ENCODE peak calls at places on chromosome X, in five cellular contexts. A is mesenchymal stem cell; S is CD4-positive, alpha-beta memory T cell; L is colonic mucosa; W is heart right ventricle. X is an unnamed sample.

GRCh38 chrX:24728530-24728929 is 34.8 kb downstream of the POLA1 start:
- DNase-seq in A (no peak), S (no peak), L (no peak), W (no peak), X (no peak)

GRCh38 chrX:49176421-49177326 is 5.0 kb downstream of the PLP2 start:
- DNase-seq in A (no peak), S (no peak), L (peak; percentile 74), W (no peak), X (peak; percentile 51)

GRCh38 chrX:125711103-125711502 is 391.4 kb downstream of the TEX13C start:
- DNase-seq in A (no peak), S (no peak), L (no peak), W (no peak), X (no peak)

GRCh38 chrX:55524487-55524886 is 34.8 kb upstream of the USP51 start:
- DNase-seq in A (no peak), S (no peak), L (no peak), W (no peak), X (no peak)

GRCh38 chrX:151780621-151781020 is 46.1 kb downstream of the CNGA2 start:
- DNase-seq in A (no peak), S (no peak), L (no peak), W (no peak), X (no peak)

GRCh38 chrX:119399772-119400101 is 601 bp downstream of the SLC25A43 start:
- DNase-seq in A (no peak), S (no peak), L (no peak), W (no peak), X (no peak)

GRCh38 chrX:10095698-10096432 is 60.9 kb upstream of the CLCN4 start:
- DNase-seq in A (no peak), S (no peak), L (no peak), W (no peak), X (no peak)

GRCh38 chrX:1398431-1399340 is 6.8 kb upstream of the SLC25A6 start:
- DNase-seq in A (peak; percentile 33), S (no peak), L (no peak), W (no peak), X (no peak)

GRCh38 chrX:13932416-13932815 is 97.3 kb downstream of the GEMIN8 start:
- DNase-seq in A (no peak), S (no peak), L (no peak), W (no peak), X (no peak)

GRCh38 chrX:140715787-140716186 is 6.2 kb downstream of the LINC00632 start:
- DNase-seq in A (peak; percentile 91), S (no peak), L (no peak), W (no peak), X (no peak)

GRCh38 chrX:40166582-40166981 is 68.8 kb upstream of the BCOR start:
- DNase-seq in A (peak; percentile 56), S (peak; percentile 31), L (no peak), W (no peak), X (no peak)

GRCh38 chrX:150897371-150898319 is 823 bp downstream of the CD99L2 start:
- DNase-seq in A (peak; percentile 45), S (peak; percentile 68), L (peak; percentile 51), W (peak; percentile 12), X (no peak)

GRCh38 chrX:22060451-22060940 is 28.4 kb downstream of the PHEX start:
- DNase-seq in A (peak; percentile 17), S (no peak), L (no peak), W (no peak), X (no peak)

DNA sequence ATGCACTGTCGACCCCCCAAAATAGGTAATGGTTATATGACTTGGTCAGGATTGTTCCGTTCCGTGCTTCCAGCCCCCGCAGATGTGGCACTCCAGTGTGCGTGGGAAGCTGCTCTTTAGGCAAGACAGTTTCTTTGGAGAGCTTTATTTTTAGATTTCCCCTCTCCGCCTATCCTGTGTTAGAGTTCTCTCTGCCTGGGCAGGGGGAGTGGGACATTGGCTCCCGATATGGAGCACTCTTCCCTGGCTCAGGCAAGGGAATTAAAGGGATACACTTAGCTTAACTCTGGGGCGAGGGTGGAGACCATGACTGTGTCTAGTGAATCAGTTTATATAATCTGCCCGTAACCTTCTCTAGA is 36.0 kb downstream of the DLG3 start:
- DNase-seq in A (peak; percentile 62), S (no peak), L (no peak), W (peak; percentile 41), X (no peak)
- H3K27ac ChIP-seq in A (no peak overlapping the region), S (no peak overlapping the region), L (peak overlapping the region; percentile 79), W (peak overlapping the region; percentile 57), X (peak overlapping the region; percentile 43)

DNA sequence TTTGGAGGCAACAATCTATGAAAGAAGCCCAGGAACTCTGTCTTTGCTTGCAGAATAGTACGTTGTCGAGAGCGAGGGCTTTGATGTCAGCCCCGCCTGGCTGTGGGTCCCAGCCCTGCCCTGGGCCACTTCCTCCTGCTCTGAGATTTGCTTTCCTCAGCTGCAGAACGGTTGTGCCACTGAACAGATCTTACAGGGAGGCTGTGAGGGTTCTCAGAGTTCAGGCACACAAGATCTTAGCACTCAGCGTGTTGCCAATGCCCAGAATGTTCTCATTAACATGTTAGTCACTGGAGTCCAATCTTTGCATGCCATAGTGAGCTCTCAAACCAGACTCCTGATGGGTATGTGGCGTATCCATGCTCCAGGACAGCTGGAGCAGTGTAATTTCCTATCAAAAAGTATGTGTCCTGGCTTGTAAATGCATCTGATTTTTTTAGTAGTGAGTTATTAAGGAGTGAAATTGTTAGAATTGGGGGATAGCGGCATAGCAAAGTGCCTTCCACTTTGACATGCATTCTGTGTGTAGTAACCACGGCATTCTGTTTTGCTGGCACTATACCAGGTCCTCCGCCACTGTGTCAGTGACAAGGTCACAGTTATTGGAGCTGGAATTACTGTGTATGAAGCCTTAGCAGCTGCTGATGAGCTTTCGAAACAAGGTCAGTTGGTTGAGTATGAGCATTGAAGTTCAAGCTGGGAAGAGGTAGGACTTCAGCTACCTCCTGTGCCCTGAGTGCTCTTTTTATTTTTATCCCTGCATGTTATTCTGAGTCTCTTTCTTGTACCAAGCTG is 31.6 kb downstream of the TKTL1 start:
- DNase-seq in A (no peak), S (peak; percentile 63), L (no peak), W (no peak), X (no peak)
- H3K27me3 ChIP-seq in A (peaks cover 91% of the 10 kb centered on the region), S (no peaks in the 10 kb centered on the region), L (peaks cover 16% of the 10 kb centered on the region), W (peaks cover 66% of the 10 kb centered on the region), X (no peaks in the 10 kb centered on the region)

DNA sequence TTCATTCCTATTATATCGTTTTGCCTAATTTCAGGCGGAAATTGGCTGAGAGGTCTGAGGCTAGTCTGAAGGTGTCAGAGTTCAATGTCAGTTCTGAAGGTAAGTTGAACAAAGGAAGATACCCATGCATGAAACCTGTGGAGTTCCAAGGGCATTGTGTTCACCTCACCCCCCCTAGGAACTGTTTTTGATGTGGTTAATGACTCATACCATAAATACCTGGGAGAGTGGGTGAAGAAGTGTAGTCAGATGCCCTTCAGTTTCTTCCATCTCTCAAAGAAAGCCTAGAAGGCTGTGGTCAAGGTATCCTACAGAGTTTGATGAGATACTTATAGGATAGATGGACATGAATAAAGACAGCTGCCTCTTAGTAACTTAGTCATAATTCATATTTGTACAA is 2.7 kb downstream of the UTP14A start:
- DNase-seq in A (no peak), S (no peak), L (no peak), W (no peak), X (no peak)
- H3K36me3 ChIP-seq in A (peaks cover 50% of the 10 kb centered on the region), S (peaks cover 29% of the 10 kb centered on the region), L (no peaks in the 10 kb centered on the region), W (no peaks in the 10 kb centered on the region), X (peaks cover 3% of the 10 kb centered on the region)

GRCh38 chrX:68868316-68868715 is 39.5 kb downstream of the EFNB1 start:
- DNase-seq in A (peak; percentile 27), S (no peak), L (no peak), W (no peak), X (no peak)

GRCh38 chrX:68867458-68868166 is 38.8 kb downstream of the EFNB1 start:
- DNase-seq in A (peak; percentile 3), S (no peak), L (no peak), W (peak; percentile 16), X (no peak)

GRCh38 chrX:68870357-68870756 is 41.5 kb downstream of the EFNB1 start:
- DNase-seq in A (no peak), S (no peak), L (peak; percentile 30), W (no peak), X (no peak)

GRCh38 chrX:68872171-68872570 is 43.4 kb downstream of the EFNB1 start:
- DNase-seq in A (no peak), S (no peak), L (peak; percentile 48), W (no peak), X (no peak)

GRCh38 chrX:68868902-68869800 is 40.3 kb downstream of the EFNB1 start:
- DNase-seq in A (no peak), S (no peak), L (peak; percentile 64), W (no peak), X (no peak)
- H3K27ac ChIP-seq in A (no peak overlapping the region), S (no peak overlapping the region), L (peak overlapping the region; percentile 34), W (no peak overlapping the region), X (no peak overlapping the region)

GRCh38 chrX:131170148-131170547 is 112.0 kb downstream of the ARHGAP36 start:
- DNase-seq in A (no peak), S (no peak), L (no peak), W (no peak), X (no peak)
- H3K27me3 ChIP-seq in A (peaks cover 3% of the 10 kb centered on the region), S (no peaks in the 10 kb centered on the region), L (no peaks in the 10 kb centered on the region), W (peaks cover 10% of the 10 kb centered on the region), X (no peaks in the 10 kb centered on the region)

DNA sequence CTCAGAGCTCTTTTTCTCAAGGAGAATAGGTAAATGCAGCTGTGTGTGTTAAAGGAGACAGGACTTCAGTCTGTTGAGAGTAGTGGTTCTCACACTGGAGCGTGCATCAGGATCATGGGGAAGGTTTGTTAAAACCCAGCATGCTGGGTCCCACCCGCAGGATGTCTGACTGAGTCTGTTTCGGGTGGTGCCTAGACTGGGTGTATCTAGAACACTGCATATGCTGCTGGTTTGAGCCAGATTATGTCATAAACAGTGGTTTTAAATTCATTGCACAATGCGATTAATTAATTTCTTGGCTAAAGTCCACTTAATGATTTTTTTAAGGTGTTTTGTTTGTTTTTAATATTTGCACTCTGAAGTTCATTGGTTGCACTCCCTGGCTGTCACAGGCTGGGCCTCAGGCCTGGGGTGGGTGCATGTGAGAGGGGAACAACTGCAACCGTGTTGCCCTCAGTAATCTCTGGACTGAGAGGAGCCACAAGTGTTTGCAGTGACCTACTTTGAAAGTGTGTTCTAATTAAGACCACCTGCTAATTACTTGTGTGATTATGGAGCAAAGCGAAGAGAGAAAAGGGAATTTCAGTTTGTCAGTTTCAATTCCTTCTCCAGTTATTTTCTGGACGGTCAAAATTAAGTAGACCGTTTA is 8.3 kb downstream of the HCCS start:
- DNase-seq in A (no peak), S (no peak), L (no peak), W (no peak), X (no peak)
- H3K36me3 ChIP-seq in A (peaks cover 71% of the 10 kb centered on the region), S (peaks cover 32% of the 10 kb centered on the region), L (peaks cover 10% of the 10 kb centered on the region), W (peaks cover 7% of the 10 kb centered on the region), X (peaks cover 19% of the 10 kb centered on the region)

X was measured in lung.